ENCODE peak calls at places on chromosomes 7 and 10, in six cellular contexts. N is brain microvascular endothelial cell; Z is CD8-positive, alpha-beta memory T cell; Y is cardiac muscle cell; D is fibroblast of mammary gland; C is cardiac fibroblast. V is an unnamed sample.

GRCh38 chr10:121668336-121669009 is 70.2 kb upstream of the FGFR2 start:
- DNase-seq in N (no peak), Z (no peak), Y (peak), D (no peak), C (peak), V (no peak)

GRCh38 chr7:118104812-118105441 is 79.0 kb upstream of the LSM8 start:
- DNase-seq in N (no peak), Z (no peak), Y (peak), D (peak), C (peak), V (no peak)

GRCh38 chr7:46024263-46024916 is 103.3 kb upstream of the IGFBP3 start:
- DNase-seq in N (no peak), Z (no peak), Y (no peak), D (no peak), C (no peak), V (peak)

GRCh38 chr10:3898821-3899220 is 113.8 kb upstream of the KLF6 start:
- DNase-seq in N (no peak), Z (no peak), Y (no peak), D (no peak), C (no peak), V (no peak)

GRCh38 chr7:131011437-131011752 is 277.4 kb upstream of the KLF14 start:
- DNase-seq in N (no peak), Z (no peak), Y (no peak), D (no peak), C (no peak), V (no peak)

GRCh38 chr7:98754041-98754479 is 115.8 kb downstream of the TMEM130 start:
- DNase-seq in N (no peak), Z (no peak), Y (peak), D (no peak), C (peak), V (no peak)

GRCh38 chr10:76303682-76304316 is 872.4 kb downstream of the LRMDA start:
- DNase-seq in N (peak), Z (no peak), Y (peak), D (peak), C (peak), V (peak)

GRCh38 chr10:127215882-127216281 is 19.5 kb upstream of the INSYN2A start:
- DNase-seq in N (no peak), Z (no peak), Y (no peak), D (no peak), C (no peak), V (no peak)

GRCh38 chr10:78905940-78906308 is 162.8 kb upstream of the ZMIZ1 start:
- DNase-seq in N (no peak), Z (no peak), Y (no peak), D (no peak), C (no peak), V (no peak)

GRCh38 chr7:131753620-131754222 is 197.3 kb upstream of the PODXL start:
- DNase-seq in N (no peak), Z (no peak), Y (peak), D (no peak), C (peak), V (no peak)

GRCh38 chr10:101694056-101694673 is 805 bp downstream of the FBXW4 start:
- DNase-seq in N (peak), Z (peak), Y (peak), D (peak), C (peak), V (no peak)

GRCh38 chr7:55150709-55151108 is 131.9 kb downstream of the EGFR start:
- DNase-seq in N (no peak), Z (no peak), Y (no peak), D (no peak), C (no peak), V (no peak)

GRCh38 chr10:126227762-126228134 is 160.5 kb downstream of the ADAM12 start:
- DNase-seq in N (peak), Z (no peak), Y (no peak), D (peak), C (peak), V (no peak)

GRCh38 chr7:40884226-40884625 is 749.4 kb downstream of the SUGCT start:
- DNase-seq in N (peak), Z (no peak), Y (no peak), D (peak), C (no peak), V (no peak)

GRCh38 chr10:3402334-3402733 is 229.8 kb upstream of the PITRM1 start:
- DNase-seq in N (no peak), Z (no peak), Y (no peak), D (no peak), C (no peak), V (no peak)

GRCh38 chr10:100265821-100266485 is 1.5 kb downstream of the CWF19L1 start:
- DNase-seq in N (no peak), Z (no peak), Y (no peak), D (no peak), C (no peak), V (no peak)
- H3K4me3 ChIP-seq in N (no peak), Z (no peak), Y (no peak), D (no peak), C (peak), V (no peak)

DNA sequence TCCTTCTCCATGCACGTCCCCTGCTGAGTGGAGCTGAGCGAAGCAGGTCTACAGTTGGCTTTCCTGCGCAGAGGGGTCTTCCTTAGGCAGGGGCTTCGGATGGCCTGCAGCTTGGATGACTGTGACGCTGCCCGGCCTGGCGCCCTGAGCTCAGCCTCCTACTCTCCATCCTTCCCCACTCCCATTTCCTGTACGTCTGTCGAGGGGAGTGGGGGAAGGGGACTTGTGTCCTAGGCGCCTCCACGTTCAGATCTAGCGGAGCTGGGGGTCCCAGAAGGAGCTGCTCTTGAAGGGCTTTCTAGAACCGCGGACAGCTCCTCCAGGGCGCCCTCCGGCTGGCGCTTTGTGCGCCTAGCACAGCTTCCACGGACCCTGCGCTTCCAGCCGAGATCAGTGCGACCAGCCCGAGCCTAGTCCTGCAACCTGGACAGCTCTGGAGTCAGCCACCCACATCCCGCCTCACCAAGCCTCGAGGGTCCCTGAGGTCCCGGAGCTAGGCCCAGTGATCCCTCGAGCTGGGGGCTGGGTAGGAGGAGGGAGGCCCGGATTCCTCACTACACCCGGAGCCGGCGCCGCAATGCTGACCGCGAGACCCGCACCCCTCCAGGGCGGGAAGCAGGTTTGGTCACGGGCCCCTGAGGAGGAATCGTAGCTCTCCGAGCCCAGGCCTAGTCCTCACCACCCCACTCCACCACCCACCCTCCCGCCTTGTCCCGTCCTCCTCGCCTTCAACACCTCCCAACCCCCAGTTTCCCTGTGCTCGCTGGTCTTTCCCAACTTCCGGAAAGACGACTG is 1.8 kb downstream of the GRID1 start:
- DNase-seq in N (no peak), Z (no peak), Y (peak), D (no peak), C (no peak), V (no peak)
- H3K4me3 ChIP-seq in N (no peak), Z (no peak), Y (peak), D (no peak), C (no peak), V (peak)

GRCh38 chr7:103380395-103381191 is 33.1 kb downstream of the PSMC2 start:
- DNase-seq in N (no peak), Z (no peak), Y (no peak), D (peak), C (no peak), V (no peak)
- H3K4me3 ChIP-seq in N (no peak), Z (no peak), Y (no peak), D (no peak), C (no peak), V (no peak)

DNA sequence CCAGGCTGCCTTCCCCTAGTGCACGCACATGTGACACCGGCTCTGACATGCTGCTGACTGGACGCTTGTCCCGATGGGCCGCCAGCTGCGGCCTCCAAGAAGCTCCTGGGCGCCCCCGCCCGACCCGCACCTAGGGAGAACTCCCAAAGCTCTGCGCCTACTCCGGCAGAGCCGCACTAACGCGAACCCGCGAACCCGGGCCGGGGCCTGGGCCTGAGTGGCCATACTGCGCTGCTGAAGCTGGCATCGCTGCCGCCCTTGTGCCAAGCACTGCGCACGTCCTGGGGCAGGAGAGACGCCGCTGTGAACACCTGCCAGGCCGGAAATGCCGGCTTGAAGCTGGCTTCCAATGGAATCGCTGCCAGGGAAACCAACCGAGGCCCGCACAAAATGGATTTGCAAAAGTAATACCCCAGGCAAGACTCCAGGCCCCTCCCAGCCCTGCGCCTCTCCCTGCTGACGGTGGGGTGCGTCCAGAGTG is 85.1 kb downstream of the WASHC2A start:
- DNase-seq in N (no peak), Z (no peak), Y (no peak), D (no peak), C (no peak), V (no peak)
- H3K4me3 ChIP-seq in N (no peak), Z (no peak), Y (no peak), D (no peak), C (no peak), V (no peak)